ENCODE peak calls at places on chromosomes 7 and 10, in seven cellular contexts. One of them, this sample, is unnamed.

GRCh38 chr10:82027711-82028110 is 152.7 kb downstream of the NRG3 start:
- DNase-seq in mesenchymal stem cell: no peak
- DNase-seq in H9: no peak
- DNase-seq in neuronal stem cell: no peak
- DNase-seq in mesendoderm: no peak
- DNase-seq in H1: no peak
- DNase-seq in trophoblast cell: no peak
- DNase-seq in this sample: no peak

GRCh38 chr7:151592868-151593486 is 73.3 kb upstream of the RHEB start:
- DNase-seq in mesenchymal stem cell: peak
- DNase-seq in H9: no peak
- DNase-seq in neuronal stem cell: no peak
- DNase-seq in mesendoderm: no peak
- DNase-seq in H1: no peak
- DNase-seq in trophoblast cell: peak
- DNase-seq in this sample: peak

GRCh38 chr7:98964596-98964995 is 86.3 kb downstream of the TRRAP start:
- DNase-seq in mesenchymal stem cell: no peak
- DNase-seq in H9: no peak
- DNase-seq in neuronal stem cell: no peak
- DNase-seq in mesendoderm: no peak
- DNase-seq in H1: no peak
- DNase-seq in trophoblast cell: no peak
- DNase-seq in this sample: no peak

GRCh38 chr10:14692344-14693199 is 82.1 kb downstream of the FAM107B start:
- DNase-seq in mesenchymal stem cell: no peak
- DNase-seq in H9: no peak
- DNase-seq in neuronal stem cell: no peak
- DNase-seq in mesendoderm: no peak
- DNase-seq in H1: no peak
- DNase-seq in trophoblast cell: no peak
- DNase-seq in this sample: no peak

GRCh38 chr10:101046332-101047238 is 15.2 kb upstream of the KAZALD1 start:
- DNase-seq in mesenchymal stem cell: no peak
- DNase-seq in H9: peak
- DNase-seq in neuronal stem cell: no peak
- DNase-seq in mesendoderm: peak
- DNase-seq in H1: no peak
- DNase-seq in trophoblast cell: no peak
- DNase-seq in this sample: peak

GRCh38 chr7:85529831-85530230 is 343.0 kb upstream of the SEMA3D start:
- DNase-seq in mesenchymal stem cell: peak
- DNase-seq in H9: no peak
- DNase-seq in neuronal stem cell: no peak
- DNase-seq in mesendoderm: no peak
- DNase-seq in H1: no peak
- DNase-seq in trophoblast cell: no peak
- DNase-seq in this sample: peak

GRCh38 chr7:155227788-155228458 is 69.8 kb upstream of the INSIG1 start:
- DNase-seq in mesenchymal stem cell: no peak
- DNase-seq in H9: peak
- DNase-seq in neuronal stem cell: no peak
- DNase-seq in mesendoderm: no peak
- DNase-seq in H1: no peak
- DNase-seq in trophoblast cell: peak
- DNase-seq in this sample: no peak

GRCh38 chr10:20877554-20877953 is 19.6 kb downstream of the NEBL start:
- DNase-seq in mesenchymal stem cell: no peak
- DNase-seq in H9: no peak
- DNase-seq in neuronal stem cell: no peak
- DNase-seq in mesendoderm: no peak
- DNase-seq in H1: no peak
- DNase-seq in trophoblast cell: no peak
- DNase-seq in this sample: no peak

GRCh38 chr10:95640891-95641315 is 15.6 kb downstream of the ALDH18A1 start:
- DNase-seq in mesenchymal stem cell: no peak
- DNase-seq in H9: no peak
- DNase-seq in neuronal stem cell: no peak
- DNase-seq in mesendoderm: no peak
- DNase-seq in H1: no peak
- DNase-seq in trophoblast cell: no peak
- DNase-seq in this sample: no peak

GRCh38 chr10:15370212-15370740 is 813 bp downstream of the FAM171A1 start:
- DNase-seq in mesenchymal stem cell: peak
- DNase-seq in H9: no peak
- DNase-seq in neuronal stem cell: peak
- DNase-seq in mesendoderm: peak
- DNase-seq in H1: no peak
- DNase-seq in trophoblast cell: no peak
- DNase-seq in this sample: peak

GRCh38 chr10:99425204-99425603 is 5.2 kb downstream of the GOT1 start:
- DNase-seq in mesenchymal stem cell: no peak
- DNase-seq in H9: no peak
- DNase-seq in neuronal stem cell: no peak
- DNase-seq in mesendoderm: no peak
- DNase-seq in H1: no peak
- DNase-seq in trophoblast cell: no peak
- DNase-seq in this sample: no peak

GRCh38 chr10:31467791-31468535 is 148.9 kb downstream of the ZEB1 start:
- DNase-seq in mesenchymal stem cell: no peak
- DNase-seq in H9: peak
- DNase-seq in neuronal stem cell: no peak
- DNase-seq in mesendoderm: peak
- DNase-seq in H1: peak
- DNase-seq in trophoblast cell: peak
- DNase-seq in this sample: no peak

GRCh38 chr10:9239298-9239697 is 1184.8 kb downstream of the GATA3 start:
- DNase-seq in mesenchymal stem cell: no peak
- DNase-seq in H9: no peak
- DNase-seq in neuronal stem cell: no peak
- DNase-seq in mesendoderm: peak
- DNase-seq in H1: no peak
- DNase-seq in trophoblast cell: no peak
- DNase-seq in this sample: no peak

GRCh38 chr7:3730271-3730670 is 429.2 kb downstream of the SDK1 start:
- DNase-seq in mesenchymal stem cell: no peak
- DNase-seq in H9: no peak
- DNase-seq in neuronal stem cell: no peak
- DNase-seq in mesendoderm: no peak
- DNase-seq in H1: no peak
- DNase-seq in trophoblast cell: no peak
- DNase-seq in this sample: peak
- H2BK120ac ChIP-seq in mesenchymal stem cell: no peak
- H2BK120ac ChIP-seq in H9: no peak
- H2BK120ac ChIP-seq in neuronal stem cell: no peak
- H2BK120ac ChIP-seq in mesendoderm: no peak
- H2BK120ac ChIP-seq in H1: no peak
- H2BK120ac ChIP-seq in trophoblast cell: no peak
- H2BK120ac ChIP-seq in this sample: no peak

DNA sequence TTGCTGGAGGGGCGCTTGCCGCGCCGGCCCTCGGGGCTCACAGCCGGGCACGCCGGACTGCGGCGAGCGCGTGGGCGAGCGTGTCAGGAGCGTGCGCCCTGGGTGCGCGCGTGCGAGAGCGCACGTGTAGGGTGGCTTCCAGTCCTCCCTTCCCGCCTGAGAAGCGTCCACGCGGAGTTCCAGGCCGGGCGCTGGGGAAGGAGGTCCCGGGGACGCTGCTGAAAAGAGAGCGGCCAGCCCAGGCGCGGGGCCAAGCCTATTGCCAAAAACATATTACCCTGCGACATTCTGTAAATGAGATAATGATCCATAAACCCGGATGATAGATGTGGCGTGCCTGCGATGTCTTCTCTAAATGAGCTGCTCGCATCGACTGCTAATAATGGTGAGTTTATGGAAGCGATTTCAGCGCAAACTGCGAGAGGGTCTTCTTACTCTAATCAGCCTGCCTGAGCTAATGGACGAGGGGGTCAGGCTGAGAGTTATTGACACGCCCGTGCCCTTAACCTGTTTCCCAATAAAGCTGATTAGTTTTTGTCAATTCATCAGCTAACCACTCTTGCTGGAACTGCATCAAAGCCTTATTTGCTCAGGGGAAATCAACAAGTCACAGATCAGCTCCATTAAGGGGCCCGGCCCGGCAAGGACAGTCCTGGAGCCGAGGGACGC is 8.0 kb upstream of the MNX1 start:
- DNase-seq in mesenchymal stem cell: no peak
- DNase-seq in H9: no peak
- DNase-seq in neuronal stem cell: no peak
- DNase-seq in mesendoderm: peak
- DNase-seq in H1: no peak
- DNase-seq in trophoblast cell: no peak
- DNase-seq in this sample: no peak
- H4K8ac ChIP-seq in mesenchymal stem cell: no peak
- H4K8ac ChIP-seq in H9: no peak
- H4K8ac ChIP-seq in neuronal stem cell: peak
- H4K8ac ChIP-seq in mesendoderm: no peak
- H4K8ac ChIP-seq in H1: peak
- H4K8ac ChIP-seq in trophoblast cell: no peak
- H4K8ac ChIP-seq in this sample: no peak

GRCh38 chr10:97056003-97056630 is 129.6 kb downstream of the SLIT1 start:
- DNase-seq in mesenchymal stem cell: no peak
- DNase-seq in H9: no peak
- DNase-seq in neuronal stem cell: no peak
- DNase-seq in mesendoderm: no peak
- DNase-seq in H1: no peak
- DNase-seq in trophoblast cell: no peak
- DNase-seq in this sample: no peak
- H2BK120ac ChIP-seq in mesenchymal stem cell: no peak
- H2BK120ac ChIP-seq in H9: no peak
- H2BK120ac ChIP-seq in neuronal stem cell: no peak
- H2BK120ac ChIP-seq in mesendoderm: no peak
- H2BK120ac ChIP-seq in H1: no peak
- H2BK120ac ChIP-seq in trophoblast cell: no peak
- H2BK120ac ChIP-seq in this sample: no peak

GRCh38 chr7:44275829-44276570 is 49.4 kb downstream of the CAMK2B start:
- DNase-seq in mesenchymal stem cell: peak
- DNase-seq in H9: peak
- DNase-seq in neuronal stem cell: peak
- DNase-seq in mesendoderm: peak
- DNase-seq in H1: peak
- DNase-seq in trophoblast cell: no peak
- DNase-seq in this sample: no peak

GRCh38 chr7:44272981-44273380 is 52.4 kb downstream of the CAMK2B start:
- DNase-seq in mesenchymal stem cell: no peak
- DNase-seq in H9: no peak
- DNase-seq in neuronal stem cell: no peak
- DNase-seq in mesendoderm: no peak
- DNase-seq in H1: no peak
- DNase-seq in trophoblast cell: no peak
- DNase-seq in this sample: no peak

GRCh38 chr7:44275146-44275545 is 50.2 kb downstream of the CAMK2B start:
- DNase-seq in mesenchymal stem cell: no peak
- DNase-seq in H9: no peak
- DNase-seq in neuronal stem cell: no peak
- DNase-seq in mesendoderm: no peak
- DNase-seq in H1: no peak
- DNase-seq in trophoblast cell: no peak
- DNase-seq in this sample: no peak

GRCh38 chr7:44273681-44274622 is 51.4 kb downstream of the CAMK2B start:
- DNase-seq in mesenchymal stem cell: no peak
- DNase-seq in H9: no peak
- DNase-seq in neuronal stem cell: no peak
- DNase-seq in mesendoderm: no peak
- DNase-seq in H1: no peak
- DNase-seq in trophoblast cell: no peak
- DNase-seq in this sample: no peak

DNA sequence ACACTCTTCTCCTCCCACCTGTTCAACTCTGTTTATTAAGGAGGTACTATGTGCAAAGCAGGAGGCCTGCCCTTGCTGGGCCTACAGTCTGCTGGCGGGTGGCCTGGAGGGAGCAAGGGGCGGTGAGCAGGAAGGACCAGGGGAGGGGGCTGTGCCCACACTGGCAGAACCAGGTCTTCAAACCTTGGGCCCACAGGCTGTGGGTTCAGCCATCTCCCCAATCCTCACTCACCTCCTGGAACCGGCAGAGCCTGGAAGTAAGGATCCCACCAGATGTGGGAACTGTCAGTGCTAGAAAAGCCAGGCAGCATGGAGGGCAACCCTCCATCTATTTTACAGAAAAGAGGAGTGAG is 50.8 kb downstream of the CAMK2B start:
- DNase-seq in mesenchymal stem cell: no peak
- DNase-seq in H9: no peak
- DNase-seq in neuronal stem cell: no peak
- DNase-seq in mesendoderm: no peak
- DNase-seq in H1: no peak
- DNase-seq in trophoblast cell: no peak
- DNase-seq in this sample: no peak
- H4K8ac ChIP-seq in mesenchymal stem cell: no peak
- H4K8ac ChIP-seq in H9: no peak
- H4K8ac ChIP-seq in neuronal stem cell: no peak
- H4K8ac ChIP-seq in mesendoderm: no peak
- H4K8ac ChIP-seq in H1: no peak
- H4K8ac ChIP-seq in trophoblast cell: no peak
- H4K8ac ChIP-seq in this sample: no peak

GRCh38 chr7:140281960-140282359 is 105.2 kb upstream of the KDM7A start:
- DNase-seq in mesenchymal stem cell: no peak
- DNase-seq in H9: no peak
- DNase-seq in neuronal stem cell: no peak
- DNase-seq in mesendoderm: no peak
- DNase-seq in H1: no peak
- DNase-seq in trophoblast cell: no peak
- DNase-seq in this sample: no peak
- H2BK120ac ChIP-seq in mesenchymal stem cell: no peak
- H2BK120ac ChIP-seq in H9: no peak
- H2BK120ac ChIP-seq in neuronal stem cell: no peak
- H2BK120ac ChIP-seq in mesendoderm: no peak
- H2BK120ac ChIP-seq in H1: no peak
- H2BK120ac ChIP-seq in trophoblast cell: no peak
- H2BK120ac ChIP-seq in this sample: no peak

DNA sequence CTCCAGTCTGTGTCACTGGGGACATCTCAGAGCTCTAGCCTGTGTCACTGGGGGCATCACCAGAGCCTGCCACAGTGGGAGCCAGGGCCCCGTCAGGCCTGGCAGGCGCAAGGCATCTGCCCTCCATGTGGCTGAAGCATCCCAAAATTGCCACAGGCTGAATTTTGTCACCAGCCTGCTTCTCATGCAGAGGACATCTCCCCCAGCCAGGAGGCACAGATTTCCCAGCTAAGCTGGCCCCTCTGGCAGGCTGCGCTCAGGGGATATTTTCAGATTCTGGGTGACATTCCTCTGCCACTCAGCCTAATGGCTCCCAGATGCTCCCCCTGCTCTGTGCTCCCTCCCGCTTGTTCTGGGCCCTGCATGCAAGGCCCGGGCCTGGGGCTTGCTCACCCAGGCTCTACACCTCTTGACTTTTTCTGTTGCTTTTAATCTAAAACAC is 64.6 kb downstream of the COL13A1 start:
- DNase-seq in mesenchymal stem cell: no peak
- DNase-seq in H9: no peak
- DNase-seq in neuronal stem cell: no peak
- DNase-seq in mesendoderm: no peak
- DNase-seq in H1: no peak
- DNase-seq in trophoblast cell: no peak
- DNase-seq in this sample: no peak
- H4K8ac ChIP-seq in mesenchymal stem cell: peak
- H4K8ac ChIP-seq in H9: no peak
- H4K8ac ChIP-seq in neuronal stem cell: no peak
- H4K8ac ChIP-seq in mesendoderm: no peak
- H4K8ac ChIP-seq in H1: no peak
- H4K8ac ChIP-seq in trophoblast cell: no peak
- H4K8ac ChIP-seq in this sample: peak